ENCODE peak calls at places on chromosome 3, in six cellular contexts. One of them, this sample, is unnamed.

GRCh38 chr3:33833408-33834116 is 35.1 kb downstream of the PDCD6IP start:
- DNase-seq in HCT116: no peak
- DNase-seq in hepatocyte: no peak
- DNase-seq in MM.1S: no peak
- DNase-seq in PC-3: no peak
- DNase-seq in OCI-LY7: no peak
- DNase-seq in this sample: peak; percentile 24

GRCh38 chr3:184296616-184297015 is 2.4 kb upstream of the PSMD2 start:
- DNase-seq in OCI-LY7: no peak
- DNase-seq in HCT116: no peak
- DNase-seq in MM.1S: no peak
- DNase-seq in hepatocyte: no peak
- DNase-seq in PC-3: no peak
- DNase-seq in this sample: peak; percentile 21

GRCh38 chr3:39082652-39083313 is 24.6 kb downstream of the GORASP1 start:
- DNase-seq in hepatocyte: no peak
- DNase-seq in HCT116: no peak
- DNase-seq in PC-3: no peak
- DNase-seq in MM.1S: no peak
- DNase-seq in OCI-LY7: no peak
- DNase-seq in this sample: no peak

GRCh38 chr3:53806182-53807116 is 39.8 kb downstream of the CHDH start:
- DNase-seq in OCI-LY7: no peak
- DNase-seq in MM.1S: no peak
- DNase-seq in PC-3: peak; percentile 18
- DNase-seq in hepatocyte: peak; percentile 60
- DNase-seq in HCT116: no peak
- DNase-seq in this sample: no peak

GRCh38 chr3:8985411-8985831 is 22.1 kb upstream of the RAD18 start:
- DNase-seq in HCT116: no peak
- DNase-seq in PC-3: no peak
- DNase-seq in MM.1S: no peak
- DNase-seq in OCI-LY7: no peak
- DNase-seq in hepatocyte: no peak
- DNase-seq in this sample: no peak

GRCh38 chr3:40232626-40233025 is 76.9 kb upstream of the EIF1B start:
- DNase-seq in hepatocyte: no peak
- DNase-seq in OCI-LY7: no peak
- DNase-seq in MM.1S: no peak
- DNase-seq in HCT116: no peak
- DNase-seq in PC-3: no peak
- DNase-seq in this sample: no peak

GRCh38 chr3:120820748-120821147 is 78.2 kb downstream of the GTF2E1 start:
- DNase-seq in hepatocyte: peak; percentile 74
- DNase-seq in OCI-LY7: no peak
- DNase-seq in PC-3: no peak
- DNase-seq in MM.1S: no peak
- DNase-seq in HCT116: no peak
- DNase-seq in this sample: no peak

GRCh38 chr3:183944790-183945189 is 60.1 kb upstream of the PARL start:
- DNase-seq in PC-3: no peak
- DNase-seq in hepatocyte: no peak
- DNase-seq in MM.1S: no peak
- DNase-seq in HCT116: no peak
- DNase-seq in OCI-LY7: no peak
- DNase-seq in this sample: no peak

GRCh38 chr3:122665226-122665786 is 15.3 kb upstream of the PARP14 start:
- DNase-seq in hepatocyte: no peak
- DNase-seq in OCI-LY7: no peak
- DNase-seq in HCT116: no peak
- DNase-seq in MM.1S: no peak
- DNase-seq in PC-3: no peak
- DNase-seq in this sample: no peak

GRCh38 chr3:154105218-154105975 is 15.8 kb upstream of the ARHGEF26 start:
- DNase-seq in MM.1S: no peak
- DNase-seq in PC-3: no peak
- DNase-seq in hepatocyte: no peak
- DNase-seq in OCI-LY7: no peak
- DNase-seq in HCT116: no peak
- DNase-seq in this sample: no peak

GRCh38 chr3:194485471-194485875 is 1.3 kb downstream of the ATP13A3 start:
- DNase-seq in hepatocyte: no peak
- DNase-seq in PC-3: peak; percentile 44
- DNase-seq in HCT116: no peak
- DNase-seq in MM.1S: peak; percentile 39
- DNase-seq in OCI-LY7: no peak
- DNase-seq in this sample: no peak

GRCh38 chr3:29385056-29385455 is 104.2 kb downstream of the RBMS3 start:
- DNase-seq in MM.1S: no peak
- DNase-seq in OCI-LY7: no peak
- DNase-seq in HCT116: no peak
- DNase-seq in hepatocyte: no peak
- DNase-seq in PC-3: no peak
- DNase-seq in this sample: peak; percentile 16

GRCh38 chr3:152299243-152299976 is 30.7 kb downstream of the MBNL1 start:
- DNase-seq in hepatocyte: no peak
- DNase-seq in MM.1S: no peak
- DNase-seq in PC-3: no peak
- DNase-seq in OCI-LY7: peak; percentile 26
- DNase-seq in HCT116: no peak
- DNase-seq in this sample: no peak

GRCh38 chr3:188972313-188972712 is 199.5 kb upstream of the TPRG1 start:
- DNase-seq in hepatocyte: no peak
- DNase-seq in MM.1S: no peak
- DNase-seq in HCT116: no peak
- DNase-seq in PC-3: no peak
- DNase-seq in OCI-LY7: no peak
- DNase-seq in this sample: no peak

GRCh38 chr3:52028572-52028971 is 27.8 kb downstream of the DUSP7 start:
- DNase-seq in PC-3: peak; percentile 20
- DNase-seq in OCI-LY7: no peak
- DNase-seq in MM.1S: no peak
- DNase-seq in hepatocyte: no peak
- DNase-seq in HCT116: no peak
- DNase-seq in this sample: no peak

GRCh38 chr3:173945801-173946200 is 548.3 kb downstream of the NLGN1 start:
- DNase-seq in hepatocyte: no peak
- DNase-seq in HCT116: no peak
- DNase-seq in OCI-LY7: no peak
- DNase-seq in PC-3: no peak
- DNase-seq in MM.1S: no peak
- DNase-seq in this sample: no peak

GRCh38 chr3:57038466-57039164 is 21.8 kb upstream of the SPATA12 start:
- DNase-seq in HCT116: no peak
- DNase-seq in OCI-LY7: no peak
- DNase-seq in MM.1S: no peak
- DNase-seq in PC-3: no peak
- DNase-seq in hepatocyte: no peak
- DNase-seq in this sample: no peak

GRCh38 chr3:111012388-111013248 is 59.0 kb upstream of the NECTIN3 start:
- DNase-seq in PC-3: peak; percentile 60
- DNase-seq in OCI-LY7: no peak
- DNase-seq in hepatocyte: peak; percentile 16
- DNase-seq in MM.1S: no peak
- DNase-seq in HCT116: peak; percentile 39
- DNase-seq in this sample: peak; percentile 52

DNA sequence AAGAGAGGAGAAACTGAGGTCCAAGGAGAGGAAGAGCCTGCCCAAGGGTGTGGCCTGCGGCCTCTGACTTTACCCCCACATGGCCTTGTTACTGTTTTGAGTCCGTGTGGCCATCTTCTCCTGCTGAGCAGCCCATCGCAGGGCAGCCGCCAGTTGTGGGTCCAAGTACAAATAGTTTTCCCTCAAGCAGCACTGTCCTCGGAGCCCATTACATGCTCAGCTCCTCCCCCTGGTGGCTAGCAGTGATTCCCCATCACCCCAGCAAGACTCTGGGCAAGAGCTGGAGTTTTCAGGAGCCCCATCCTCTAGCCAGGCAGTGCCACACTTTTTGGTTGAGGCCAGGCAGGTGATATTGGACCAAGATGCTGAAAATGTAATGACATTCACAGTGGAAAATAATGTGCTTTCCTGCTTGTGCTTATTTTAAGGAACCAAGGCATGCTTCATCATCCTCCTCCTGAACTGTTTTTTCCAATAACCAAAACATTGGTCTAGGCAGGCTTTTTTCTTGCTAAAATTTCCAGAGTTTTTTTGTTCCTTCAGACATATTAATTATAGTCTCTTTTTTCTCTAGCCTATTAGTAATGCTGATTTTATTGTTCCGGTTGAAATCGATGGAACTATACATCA is 23.2 kb upstream of the VILL start:
- DNase-seq in OCI-LY7: peak; percentile 75
- DNase-seq in PC-3: peak; percentile 76
- DNase-seq in HCT116: peak; percentile 28
- DNase-seq in MM.1S: peak; percentile 65
- DNase-seq in hepatocyte: peak; percentile 79
- DNase-seq in this sample: peak; percentile 78
- H3K4me1 ChIP-seq in OCI-LY7: no peaks in the 10 kb centered on the region
- H3K4me1 ChIP-seq in PC-3: no peaks in the 10 kb centered on the region
- H3K4me1 ChIP-seq in HCT116: no peaks in the 10 kb centered on the region
- H3K4me1 ChIP-seq in MM.1S: no peaks in the 10 kb centered on the region
- H3K4me1 ChIP-seq in hepatocyte: peaks cover 14% of the 10 kb centered on the region
- H3K4me1 ChIP-seq in this sample: peaks cover 10% of the 10 kb centered on the region

GRCh38 chr3:4264040-4264439 is 39.1 kb upstream of the SETMAR start:
- DNase-seq in MM.1S: no peak
- DNase-seq in PC-3: no peak
- DNase-seq in OCI-LY7: no peak
- DNase-seq in hepatocyte: no peak
- DNase-seq in HCT116: no peak
- DNase-seq in this sample: no peak

GRCh38 chr3:4261411-4261810 is 41.8 kb upstream of the SETMAR start:
- DNase-seq in HCT116: no peak
- DNase-seq in hepatocyte: no peak
- DNase-seq in PC-3: no peak
- DNase-seq in OCI-LY7: no peak
- DNase-seq in MM.1S: no peak
- DNase-seq in this sample: no peak
- TF ChIP-seq EZH2phosphoT487 in HCT116: no peak
- TF ChIP-seq EZH2phosphoT487 in hepatocyte: no peak
- TF ChIP-seq EZH2phosphoT487 in PC-3: no peak
- TF ChIP-seq EZH2phosphoT487 in OCI-LY7: no peak
- TF ChIP-seq EZH2phosphoT487 in MM.1S: no peak
- TF ChIP-seq EZH2phosphoT487 in this sample: no peak

DNA sequence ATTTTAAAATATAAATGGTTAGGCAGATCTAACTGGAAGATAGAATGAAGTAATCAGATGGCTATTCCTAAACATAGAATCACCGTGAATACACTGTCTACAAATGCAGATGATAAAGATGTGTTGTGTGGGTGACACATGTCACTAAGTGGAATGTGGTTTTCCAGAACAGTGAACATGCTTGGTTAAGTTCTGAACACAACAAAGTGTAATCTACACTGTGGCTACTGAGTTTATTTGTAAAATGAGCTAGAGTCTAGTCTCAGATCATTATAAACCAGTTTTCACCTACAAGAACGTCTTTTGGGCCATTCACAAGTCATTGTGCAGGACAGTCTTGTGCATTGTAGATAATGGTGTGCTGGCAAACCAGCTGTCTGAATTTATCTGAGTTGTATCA is 35.3 kb downstream of the OXNAD1 start:
- DNase-seq in OCI-LY7: no peak
- DNase-seq in MM.1S: no peak
- DNase-seq in HCT116: no peak
- DNase-seq in PC-3: no peak
- DNase-seq in hepatocyte: no peak
- DNase-seq in this sample: no peak
- H3K4me2 ChIP-seq in OCI-LY7: no peak overlapping the region
- H3K4me2 ChIP-seq in MM.1S: no peak overlapping the region
- H3K4me2 ChIP-seq in HCT116: no peak overlapping the region
- H3K4me2 ChIP-seq in PC-3: no peak overlapping the region
- H3K4me2 ChIP-seq in hepatocyte: no peak overlapping the region
- H3K4me2 ChIP-seq in this sample: no peak overlapping the region

DNA sequence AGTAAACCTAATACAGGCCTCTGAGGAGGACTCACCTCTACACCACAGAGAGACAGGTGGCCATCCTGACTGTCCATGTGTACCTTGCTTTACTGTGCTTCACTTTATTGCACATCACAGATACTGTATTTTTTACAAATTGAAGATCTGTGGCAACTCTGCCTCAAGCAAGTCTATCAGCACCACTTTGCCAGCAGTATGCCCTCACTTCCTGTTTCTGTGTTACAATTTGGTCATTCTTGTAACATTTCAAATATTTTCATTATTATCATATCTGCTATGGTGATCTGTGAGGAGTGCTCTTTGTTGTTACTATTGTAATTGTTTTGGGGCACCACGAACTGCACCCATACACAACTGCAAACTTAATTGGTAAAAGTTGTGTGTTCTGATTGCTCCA is 78.0 kb downstream of the BBX start:
- DNase-seq in PC-3: no peak
- DNase-seq in MM.1S: no peak
- DNase-seq in OCI-LY7: no peak
- DNase-seq in hepatocyte: no peak
- DNase-seq in HCT116: no peak
- DNase-seq in this sample: no peak
- H3K4me1 ChIP-seq in PC-3: peaks cover 15% of the 10 kb centered on the region
- H3K4me1 ChIP-seq in MM.1S: peaks cover 4% of the 10 kb centered on the region
- H3K4me1 ChIP-seq in OCI-LY7: peaks cover 43% of the 10 kb centered on the region
- H3K4me1 ChIP-seq in hepatocyte: peaks cover 15% of the 10 kb centered on the region
- H3K4me1 ChIP-seq in HCT116: no peaks in the 10 kb centered on the region
- H3K4me1 ChIP-seq in this sample: peaks cover 50% of the 10 kb centered on the region

DNA sequence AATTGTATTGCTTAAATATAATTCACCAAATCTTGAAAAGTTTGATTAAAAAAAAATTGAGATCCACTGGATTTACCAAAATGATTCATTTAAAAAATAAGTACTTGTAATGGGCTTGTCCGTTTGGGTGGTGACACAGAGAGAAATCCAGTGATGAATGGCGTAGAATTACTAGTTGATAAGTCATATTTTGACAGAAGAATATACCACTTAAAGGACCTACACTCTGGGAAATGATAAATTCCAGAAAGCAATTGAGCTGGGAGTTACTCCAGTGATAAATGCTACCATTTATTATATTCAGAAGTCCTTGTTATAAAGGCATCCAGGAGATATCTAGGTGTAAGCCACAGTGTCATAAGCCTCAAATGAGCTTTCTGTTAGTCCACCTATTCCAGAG is 141.8 kb upstream of the CFAP20DC start:
- DNase-seq in OCI-LY7: no peak
- DNase-seq in HCT116: no peak
- DNase-seq in hepatocyte: no peak
- DNase-seq in PC-3: no peak
- DNase-seq in MM.1S: no peak
- DNase-seq in this sample: no peak
- TF ChIP-seq EZH2phosphoT487 in OCI-LY7: no peak
- TF ChIP-seq EZH2phosphoT487 in HCT116: no peak
- TF ChIP-seq EZH2phosphoT487 in hepatocyte: no peak
- TF ChIP-seq EZH2phosphoT487 in PC-3: no peak
- TF ChIP-seq EZH2phosphoT487 in MM.1S: no peak
- TF ChIP-seq EZH2phosphoT487 in this sample: no peak

DNA sequence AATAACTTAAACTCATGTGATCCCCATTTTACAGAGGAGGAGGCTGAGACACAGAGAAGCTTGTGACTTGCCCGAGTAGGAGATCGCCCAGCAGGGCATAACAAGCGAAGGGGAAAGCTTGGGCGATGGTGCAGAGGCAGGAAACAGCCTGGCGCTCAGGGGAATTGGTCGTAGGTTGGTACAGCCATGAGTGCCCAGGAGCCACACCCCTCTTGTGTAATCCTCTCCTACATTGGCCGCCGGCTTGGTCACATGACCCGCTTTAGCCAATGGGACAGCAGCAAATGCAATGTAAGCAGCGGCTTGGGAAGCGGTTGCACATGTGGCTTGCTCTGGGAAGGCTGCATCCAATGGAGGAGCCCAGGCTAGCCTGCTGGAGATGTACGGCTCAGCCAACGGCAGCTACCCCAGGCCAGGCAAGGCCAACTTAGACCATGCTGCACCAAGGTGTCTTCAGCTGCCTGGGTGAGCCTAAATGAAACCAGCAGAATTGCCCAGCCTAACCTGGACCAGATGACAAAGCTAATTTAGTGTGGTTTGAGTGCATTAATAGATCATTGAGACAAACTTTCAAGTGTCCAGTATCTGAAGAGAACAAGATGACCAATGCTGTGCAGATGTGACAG is 50.3 kb upstream of the SLC6A6 start:
- DNase-seq in PC-3: peak; percentile 26
- DNase-seq in OCI-LY7: peak; percentile 81
- DNase-seq in HCT116: peak; percentile 91
- DNase-seq in hepatocyte: no peak
- DNase-seq in MM.1S: peak; percentile 28
- DNase-seq in this sample: no peak
- H3K4me2 ChIP-seq in PC-3: no peak overlapping the region
- H3K4me2 ChIP-seq in OCI-LY7: peak overlapping the region; percentile 14
- H3K4me2 ChIP-seq in HCT116: peak overlapping the region; percentile 52
- H3K4me2 ChIP-seq in hepatocyte: no peak overlapping the region
- H3K4me2 ChIP-seq in MM.1S: peak overlapping the region; percentile 31
- H3K4me2 ChIP-seq in this sample: no peak overlapping the region